ENCODE peak calls at places on chromosome 6, in nine cellular contexts. E, L, G, R, F, A, M, Z and H are unnamed samples.

GRCh38 chr6:42963855-42964605 is 3.5 kb downstream of the GNMT start:
- DNase-seq in E (peak), L (peak), G (peak), R (no peak), F (peak), A (peak), M (peak), Z (no peak), H (peak)

GRCh38 chr6:83868639-83869038 is 9.2 kb downstream of the CYB5R4 start:
- DNase-seq in E (no peak), L (peak), G (no peak), R (no peak), F (peak), A (peak), M (peak), Z (no peak), H (no peak)

GRCh38 chr6:130513770-130514169 is 148.0 kb downstream of the TMEM200A start:
- DNase-seq in E (no peak), L (peak), G (no peak), R (no peak), F (peak), A (peak), M (peak), Z (no peak), H (peak)

GRCh38 chr6:26543953-26544352 is 5.8 kb downstream of the HMGN4 start:
- DNase-seq in E (no peak), L (peak), G (peak), R (no peak), F (no peak), A (peak), M (no peak), Z (no peak), H (peak)

GRCh38 chr6:168377481-168377850 is 57.9 kb upstream of the DACT2 start:
- DNase-seq in E (no peak), L (no peak), G (no peak), R (no peak), F (no peak), A (no peak), M (no peak), Z (no peak), H (no peak)

GRCh38 chr6:95693108-95693507 is 115.8 kb downstream of the MANEA start:
- DNase-seq in E (peak), L (peak), G (no peak), R (peak), F (no peak), A (peak), M (no peak), Z (no peak), H (peak)

GRCh38 chr6:7921582-7922199 is 11.1 kb upstream of the TXNDC5 start:
- DNase-seq in E (no peak), L (no peak), G (no peak), R (no peak), F (no peak), A (peak), M (no peak), Z (no peak), H (no peak)

GRCh38 chr6:86107985-86108384 is 465.3 kb upstream of the SYNCRIP start:
- DNase-seq in E (no peak), L (no peak), G (no peak), R (no peak), F (no peak), A (no peak), M (no peak), Z (no peak), H (no peak)

GRCh38 chr6:134447883-134448387 is 130.0 kb upstream of the SGK1 start:
- DNase-seq in E (no peak), L (peak), G (no peak), R (no peak), F (no peak), A (peak), M (peak), Z (no peak), H (no peak)

GRCh38 chr6:37766717-37767116 is 52.8 kb upstream of the ZFAND3 start:
- DNase-seq in E (no peak), L (no peak), G (no peak), R (no peak), F (no peak), A (no peak), M (no peak), Z (no peak), H (no peak)

GRCh38 chr6:37209461-37210205 is 39.7 kb downstream of the PIM1 start:
- DNase-seq in E (no peak), L (peak), G (no peak), R (no peak), F (no peak), A (no peak), M (no peak), Z (no peak), H (no peak)